ENCODE peak calls at places on chromosomes 11 and 22, in four cellular contexts. G is K562, V is HepG2, I is GM12878. E is an unnamed sample.

GRCh38 chr11:25119416-25119815 is 622.6 kb downstream of the LUZP2 start:
- DNase-seq in I (no peak), V (no peak), G (no peak), E (no peak)

GRCh38 chr22:24492391-24492790 is 2.7 kb upstream of the UPB1 start:
- DNase-seq in I (no peak), G (no peak), V (no peak), E (no peak)

GRCh38 chr22:21641417-21641794 is 696 bp upstream of the SDF2L1 start:
- DNase-seq in I (no peak), V (peak; percentile 59), G (peak; percentile 90), E (no peak)

GRCh38 chr11:71068963-71069362 is 183.4 kb downstream of the SHANK2 start:
- DNase-seq in I (no peak), V (no peak), G (no peak), E (no peak)

GRCh38 chr11:130473056-130473794 is 24.8 kb downstream of the ADAMTS15 start:
- DNase-seq in G (no peak), V (no peak), I (no peak), E (no peak)

GRCh38 chr11:20762980-20763379 is 93.6 kb downstream of the NELL1 start:
- DNase-seq in I (no peak), G (no peak), V (no peak), E (no peak)

GRCh38 chr11:45655831-45656230 is 9.6 kb downstream of the CHST1 start:
- DNase-seq in V (no peak), G (no peak), I (no peak), E (no peak)

GRCh38 chr11:118882489-118882888 is 1.2 kb upstream of the CXCR5 start:
- DNase-seq in V (no peak), I (no peak), G (no peak), E (no peak)

GRCh38 chr11:16326679-16327297 is 29.6 kb downstream of the SOX6 start:
- DNase-seq in I (no peak), G (no peak), V (no peak), E (no peak)

GRCh38 chr11:15148181-15148580 is 33.5 kb downstream of the INSC start:
- DNase-seq in G (no peak), V (no peak), I (no peak), E (no peak)

GRCh38 chr11:110866081-110866480 is 153.8 kb upstream of the ARHGAP20 start:
- DNase-seq in G (no peak), V (no peak), I (no peak), E (no peak)

GRCh38 chr11:60786811-60787567 is 1.9 kb downstream of the MS4A10 start:
- DNase-seq in I (no peak), G (no peak), V (no peak), E (no peak)

GRCh38 chr11:15199693-15200092 is 85.0 kb downstream of the INSC start:
- DNase-seq in I (no peak), G (no peak), V (no peak), E (no peak)

GRCh38 chr22:35334010-35334409 is 34.3 kb downstream of the TOM1 start:
- DNase-seq in I (no peak), V (no peak), G (no peak), E (no peak)

GRCh38 chr11:62830904-62831519 is 839 bp downstream of the STX5 start:
- DNase-seq in V (peak; percentile 57), G (peak; percentile 42), I (no peak), E (no peak)

GRCh38 chr11:114163231-114163631 is 103.7 kb downstream of the ZBTB16 start:
- DNase-seq in G (no peak), V (no peak), I (no peak), E (no peak)

GRCh38 chr22:49774046-49774445 is 53.6 kb downstream of the BRD1 start:
- DNase-seq in V (no peak), I (no peak), G (no peak), E (no peak)

GRCh38 chr22:23401111-23401909 is 178.8 kb downstream of the IGLL1 start:
- DNase-seq in G (peak; percentile 11), V (no peak), I (no peak), E (peak; percentile 8)

GRCh38 chr11:111221208-111221607 is 24.3 kb upstream of the POU2AF2 start:
- DNase-seq in V (no peak), G (no peak), I (no peak), E (no peak)

GRCh38 chr11:11241284-11241683 is 111.8 kb downstream of the CSNK2A3 start:
- DNase-seq in V (no peak), G (no peak), I (no peak), E (no peak)

GRCh38 chr11:14620027-14620511 is 23.5 kb upstream of the PDE3B start:
- DNase-seq in I (no peak), G (no peak), V (peak; percentile 93), E (no peak)

GRCh38 chr22:48173061-48173849 is 1410.8 kb downstream of the TBC1D22A start:
- DNase-seq in G (no peak), V (no peak), I (no peak), E (no peak)

GRCh38 chr22:33653525-33654063 is 266.7 kb downstream of the LARGE1 start:
- DNase-seq in G (no peak), I (no peak), V (no peak), E (no peak)

GRCh38 chr22:33648478-33648877 is 271.8 kb downstream of the LARGE1 start:
- DNase-seq in I (no peak), V (no peak), G (no peak), E (no peak)

GRCh38 chr22:33650244-33650643 is 270.0 kb downstream of the LARGE1 start:
- DNase-seq in V (no peak), I (no peak), G (no peak), E (no peak)

GRCh38 chr22:33654173-33654890 is 265.9 kb downstream of the LARGE1 start:
- DNase-seq in V (no peak), G (no peak), I (no peak), E (no peak)

DNA sequence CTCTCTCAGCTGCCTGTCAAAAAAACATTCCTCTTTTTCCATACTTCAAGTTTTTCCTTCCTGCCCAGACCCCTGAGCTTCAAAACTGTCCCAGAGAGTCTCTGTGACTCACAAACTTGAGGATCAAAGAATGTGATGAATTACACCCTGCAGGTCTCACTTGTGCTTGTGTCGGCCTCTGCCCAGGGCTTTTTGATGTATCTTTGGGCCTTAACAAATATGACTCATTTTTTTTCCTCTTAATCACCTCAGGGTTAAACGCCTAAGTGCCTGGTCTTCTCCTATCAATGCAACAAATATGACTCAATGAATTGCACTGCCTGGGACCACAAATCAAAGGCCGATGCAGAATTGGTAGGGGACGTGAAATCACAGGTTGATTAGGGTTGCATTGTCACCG is 267.7 kb downstream of the LARGE1 start:
- DNase-seq in G (no peak), V (peak; percentile 72), I (no peak), E (no peak)
- TF ChIP-seq ETV6 in G (no peak), V (no peak), I (no peak), E (no peak)

GRCh38 chr11:124800226-124800929 is at the start of gene MSANTD2:
- DNase-seq in I (no peak), G (peak; percentile 78), V (peak; percentile 46), E (peak; percentile 75)

GRCh38 chr11:124801636-124802312 is 1.6 kb upstream of the MSANTD2 start:
- DNase-seq in V (no peak), G (no peak), I (no peak), E (no peak)

GRCh38 chr11:124798991-124799383 is 1.2 kb downstream of the MSANTD2 start:
- DNase-seq in I (no peak), V (no peak), G (no peak), E (no peak)

GRCh38 chr11:124801014-124801413 is 808 bp upstream of the MSANTD2 start:
- DNase-seq in G (no peak), V (no peak), I (no peak), E (no peak)

GRCh38 chr11:124799384-124800225 is 601 bp downstream of the MSANTD2 start:
- DNase-seq in I (no peak), G (peak; percentile 53), V (no peak), E (peak; percentile 49)
- TF ChIP-seq ETV6 in I (no peak), G (no peak), V (no peak), E (no peak)

GRCh38 chr22:33270596-33270995 is 212.4 kb upstream of the SYN3 start:
- DNase-seq in I (no peak), V (peak; percentile 64), G (no peak), E (no peak)
- TF ChIP-seq ETV6 in I (no peak), V (no peak), G (no peak), E (no peak)

GRCh38 chr11:65851811-65852507 is 6.0 kb downstream of the CFL1 start:
- DNase-seq in V (no peak), G (no peak), I (no peak), E (no peak)

GRCh38 chr11:65849366-65849765 is 8.6 kb downstream of the CFL1 start:
- DNase-seq in V (no peak), I (no peak), G (no peak), E (no peak)

GRCh38 chr11:65851083-65851579 is 6.8 kb downstream of the CFL1 start:
- DNase-seq in I (no peak), G (peak; percentile 75), V (no peak), E (peak; percentile 63)

GRCh38 chr11:65849771-65850216 is 8.2 kb downstream of the CFL1 start:
- DNase-seq in V (no peak), I (no peak), G (no peak), E (no peak)

GRCh38 chr11:65850217-65851082 is 7.5 kb downstream of the CFL1 start:
- DNase-seq in V (no peak), I (no peak), G (no peak), E (no peak)
- TF ChIP-seq ETV6 in V (no peak), I (no peak), G (no peak), E (no peak)

GRCh38 chr11:121393855-121394254 is 58.3 kb upstream of the SORL1 start:
- DNase-seq in V (peak; percentile 7), I (no peak), G (no peak), E (no peak)

GRCh38 chr11:121394785-121395184 is 57.3 kb upstream of the SORL1 start:
- DNase-seq in G (no peak), I (no peak), V (no peak), E (no peak)

GRCh38 chr11:121385693-121386092 is 66.4 kb upstream of the SORL1 start:
- DNase-seq in I (no peak), G (no peak), V (no peak), E (no peak)

GRCh38 chr11:121391914-121392313 is 60.2 kb upstream of the SORL1 start:
- DNase-seq in V (no peak), G (no peak), I (no peak), E (no peak)

DNA sequence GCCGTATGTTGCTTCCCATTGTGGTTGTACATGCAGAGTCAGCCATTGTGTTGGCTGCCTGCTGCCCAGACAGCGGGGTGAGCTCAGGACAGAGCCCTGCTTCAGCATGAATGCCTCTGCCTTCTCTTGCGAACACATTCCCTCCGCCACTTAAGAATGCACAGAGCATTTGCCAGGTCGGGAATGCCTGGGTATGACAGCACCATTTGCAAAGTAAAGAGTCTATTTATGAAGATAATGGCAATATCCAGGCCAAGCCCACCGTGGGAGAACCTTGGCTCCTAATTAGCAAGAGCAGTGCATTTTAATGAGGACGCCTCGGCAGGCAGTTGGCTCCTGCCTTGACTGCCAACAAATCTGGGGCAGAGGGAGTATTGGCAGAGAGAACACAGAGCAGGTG is 62.5 kb upstream of the SORL1 start:
- DNase-seq in V (no peak), I (no peak), G (no peak), E (peak; percentile 26)
- TF ChIP-seq ETV6 in V (no peak), I (no peak), G (no peak), E (no peak)

E was measured in WTC11.